ENCODE peak calls at places on chromosomes 3 and 15, in six cellular contexts. One of them, this sample, is unnamed.
A peak's percentile ranks its signal among the peaks of the same experiment; 100 is the strongest.

GRCh38 chr15:20658024-20658423 is 116.4 kb upstream of the GOLGA6L6 start:
- DNase-seq in activated naive CD8-positive, alpha-beta T cell treated with anti-CD3 and anti-CD28 coated beads, Interleukin-2, amount 50 U/mL, for 24 hours: no peak
- DNase-seq in T-helper 2 cell: no peak
- DNase-seq in EL: no peak
- DNase-seq in LHCN-M2: no peak
- DNase-seq in T-helper 9 cell: no peak
- DNase-seq in this sample: no peak

GRCh38 chr3:24420224-24420623 is 74.4 kb downstream of the THRB start:
- DNase-seq in activated naive CD8-positive, alpha-beta T cell treated with anti-CD3 and anti-CD28 coated beads, Interleukin-2, amount 50 U/mL, for 24 hours: no peak
- DNase-seq in T-helper 2 cell: no peak
- DNase-seq in EL: no peak
- DNase-seq in LHCN-M2: no peak
- DNase-seq in T-helper 9 cell: no peak
- DNase-seq in this sample: no peak

GRCh38 chr3:126546549-126547239 is 12.0 kb downstream of the C3orf22 start:
- DNase-seq in activated naive CD8-positive, alpha-beta T cell treated with anti-CD3 and anti-CD28 coated beads, Interleukin-2, amount 50 U/mL, for 24 hours: no peak
- DNase-seq in T-helper 2 cell: no peak
- DNase-seq in EL: no peak
- DNase-seq in LHCN-M2: no peak
- DNase-seq in T-helper 9 cell: no peak
- DNase-seq in this sample: no peak

GRCh38 chr15:43270113-43270665 is 3.5 kb upstream of the TGM5 start:
- DNase-seq in activated naive CD8-positive, alpha-beta T cell treated with anti-CD3 and anti-CD28 coated beads, Interleukin-2, amount 50 U/mL, for 24 hours: no peak
- DNase-seq in T-helper 2 cell: no peak
- DNase-seq in EL: no peak
- DNase-seq in LHCN-M2: no peak
- DNase-seq in T-helper 9 cell: no peak
- DNase-seq in this sample: no peak

GRCh38 chr15:66997212-66997611 is 68.2 kb upstream of the SMAD3 start:
- DNase-seq in activated naive CD8-positive, alpha-beta T cell treated with anti-CD3 and anti-CD28 coated beads, Interleukin-2, amount 50 U/mL, for 24 hours: no peak
- DNase-seq in T-helper 2 cell: no peak
- DNase-seq in EL: peak; percentile 91
- DNase-seq in LHCN-M2: peak; percentile 93
- DNase-seq in T-helper 9 cell: no peak
- DNase-seq in this sample: no peak

GRCh38 chr15:49645937-49646336 is 25.1 kb downstream of the DTWD1 start:
- DNase-seq in activated naive CD8-positive, alpha-beta T cell treated with anti-CD3 and anti-CD28 coated beads, Interleukin-2, amount 50 U/mL, for 24 hours: no peak
- DNase-seq in T-helper 2 cell: no peak
- DNase-seq in EL: peak; percentile 81
- DNase-seq in LHCN-M2: peak; percentile 22
- DNase-seq in T-helper 9 cell: no peak
- DNase-seq in this sample: no peak

GRCh38 chr3:21654662-21655061 is 96.3 kb downstream of the ZNF385D start:
- DNase-seq in activated naive CD8-positive, alpha-beta T cell treated with anti-CD3 and anti-CD28 coated beads, Interleukin-2, amount 50 U/mL, for 24 hours: no peak
- DNase-seq in T-helper 2 cell: no peak
- DNase-seq in EL: peak; percentile 61
- DNase-seq in LHCN-M2: peak; percentile 53
- DNase-seq in T-helper 9 cell: no peak
- DNase-seq in this sample: no peak

GRCh38 chr3:171772427-171773056 is 37.7 kb downstream of the PLD1 start:
- DNase-seq in activated naive CD8-positive, alpha-beta T cell treated with anti-CD3 and anti-CD28 coated beads, Interleukin-2, amount 50 U/mL, for 24 hours: peak; percentile 48
- DNase-seq in T-helper 2 cell: peak; percentile 14
- DNase-seq in EL: peak; percentile 59
- DNase-seq in LHCN-M2: peak; percentile 57
- DNase-seq in T-helper 9 cell: peak; percentile 14
- DNase-seq in this sample: peak; percentile 16

GRCh38 chr3:154900777-154901176 is 179.3 kb upstream of the MME start:
- DNase-seq in activated naive CD8-positive, alpha-beta T cell treated with anti-CD3 and anti-CD28 coated beads, Interleukin-2, amount 50 U/mL, for 24 hours: no peak
- DNase-seq in T-helper 2 cell: no peak
- DNase-seq in EL: no peak
- DNase-seq in LHCN-M2: no peak
- DNase-seq in T-helper 9 cell: no peak
- DNase-seq in this sample: no peak

GRCh38 chr15:64693134-64693533 is 82.3 kb downstream of the RBPMS2 start:
- DNase-seq in activated naive CD8-positive, alpha-beta T cell treated with anti-CD3 and anti-CD28 coated beads, Interleukin-2, amount 50 U/mL, for 24 hours: no peak
- DNase-seq in T-helper 2 cell: no peak
- DNase-seq in EL: peak; percentile 81
- DNase-seq in LHCN-M2: peak; percentile 77
- DNase-seq in T-helper 9 cell: no peak
- DNase-seq in this sample: no peak

GRCh38 chr3:76687019-76687418 is 352.9 kb upstream of the ROBO2 start:
- DNase-seq in activated naive CD8-positive, alpha-beta T cell treated with anti-CD3 and anti-CD28 coated beads, Interleukin-2, amount 50 U/mL, for 24 hours: no peak
- DNase-seq in T-helper 2 cell: no peak
- DNase-seq in EL: no peak
- DNase-seq in LHCN-M2: no peak
- DNase-seq in T-helper 9 cell: no peak
- DNase-seq in this sample: no peak

GRCh38 chr3:9902372-9903237 is at the start of gene IL17RE:
- DNase-seq in activated naive CD8-positive, alpha-beta T cell treated with anti-CD3 and anti-CD28 coated beads, Interleukin-2, amount 50 U/mL, for 24 hours: peak; percentile 22
- DNase-seq in T-helper 2 cell: no peak
- DNase-seq in EL: no peak
- DNase-seq in LHCN-M2: no peak
- DNase-seq in T-helper 9 cell: no peak
- DNase-seq in this sample: no peak

GRCh38 chr15:43879386-43880355 is 52.9 kb downstream of the WDR76 start:
- DNase-seq in activated naive CD8-positive, alpha-beta T cell treated with anti-CD3 and anti-CD28 coated beads, Interleukin-2, amount 50 U/mL, for 24 hours: no peak
- DNase-seq in T-helper 2 cell: no peak
- DNase-seq in EL: no peak
- DNase-seq in LHCN-M2: no peak
- DNase-seq in T-helper 9 cell: no peak
- DNase-seq in this sample: no peak

GRCh38 chr15:24857094-24857437 is 97.7 kb upstream of the SNRPN start:
- DNase-seq in activated naive CD8-positive, alpha-beta T cell treated with anti-CD3 and anti-CD28 coated beads, Interleukin-2, amount 50 U/mL, for 24 hours: no peak
- DNase-seq in T-helper 2 cell: no peak
- DNase-seq in EL: no peak
- DNase-seq in LHCN-M2: no peak
- DNase-seq in T-helper 9 cell: no peak
- DNase-seq in this sample: no peak

GRCh38 chr3:182713743-182714517 is 79.4 kb upstream of the ATP11B start:
- DNase-seq in activated naive CD8-positive, alpha-beta T cell treated with anti-CD3 and anti-CD28 coated beads, Interleukin-2, amount 50 U/mL, for 24 hours: no peak
- DNase-seq in T-helper 2 cell: no peak
- DNase-seq in EL: peak; percentile 65
- DNase-seq in LHCN-M2: peak; percentile 63
- DNase-seq in T-helper 9 cell: no peak
- DNase-seq in this sample: no peak

GRCh38 chr3:16411450-16411849 is 102.0 kb downstream of the RFTN1 start:
- DNase-seq in activated naive CD8-positive, alpha-beta T cell treated with anti-CD3 and anti-CD28 coated beads, Interleukin-2, amount 50 U/mL, for 24 hours: no peak
- DNase-seq in T-helper 2 cell: no peak
- DNase-seq in EL: no peak
- DNase-seq in LHCN-M2: no peak
- DNase-seq in T-helper 9 cell: no peak
- DNase-seq in this sample: no peak

GRCh38 chr15:60932051-60932915 is 296.8 kb downstream of the RORA start:
- DNase-seq in activated naive CD8-positive, alpha-beta T cell treated with anti-CD3 and anti-CD28 coated beads, Interleukin-2, amount 50 U/mL, for 24 hours: peak; percentile 44
- DNase-seq in T-helper 2 cell: peak; percentile 39
- DNase-seq in EL: peak; percentile 38
- DNase-seq in LHCN-M2: peak; percentile 93
- DNase-seq in T-helper 9 cell: peak; percentile 47
- DNase-seq in this sample: peak; percentile 59

GRCh38 chr3:171125010-171125409 is 98.5 kb upstream of the SLC2A2 start:
- DNase-seq in activated naive CD8-positive, alpha-beta T cell treated with anti-CD3 and anti-CD28 coated beads, Interleukin-2, amount 50 U/mL, for 24 hours: no peak
- DNase-seq in T-helper 2 cell: no peak
- DNase-seq in EL: peak; percentile 29
- DNase-seq in LHCN-M2: no peak
- DNase-seq in T-helper 9 cell: no peak
- DNase-seq in this sample: no peak

GRCh38 chr15:87628311-87628710 is 628.2 kb downstream of the NTRK3 start:
- DNase-seq in activated naive CD8-positive, alpha-beta T cell treated with anti-CD3 and anti-CD28 coated beads, Interleukin-2, amount 50 U/mL, for 24 hours: no peak
- DNase-seq in T-helper 2 cell: no peak
- DNase-seq in EL: no peak
- DNase-seq in LHCN-M2: no peak
- DNase-seq in T-helper 9 cell: no peak
- DNase-seq in this sample: no peak

GRCh38 chr3:119627461-119627860 is 29.8 kb downstream of the PLA1A start:
- DNase-seq in activated naive CD8-positive, alpha-beta T cell treated with anti-CD3 and anti-CD28 coated beads, Interleukin-2, amount 50 U/mL, for 24 hours: peak; percentile 34
- DNase-seq in T-helper 2 cell: no peak
- DNase-seq in EL: no peak
- DNase-seq in LHCN-M2: no peak
- DNase-seq in T-helper 9 cell: no peak
- DNase-seq in this sample: no peak